ENCODE peak calls at places on chromosomes 6 and 20, in seven cellular contexts. One of them, this sample, is unnamed.

GRCh38 chr6:166286831-166287271 is 21.3 kb downstream of the PRR18 start:
- DNase-seq in IMR-90: no peak
- DNase-seq in body of pancreas: no peak
- DNase-seq in HCT116: no peak
- DNase-seq in K562: peak; percentile 47
- DNase-seq in transverse colon: no peak
- DNase-seq in pancreas: no peak
- DNase-seq in this sample: no peak

GRCh38 chr6:116667620-116668019 is 946 bp downstream of the ZUP1 start:
- DNase-seq in IMR-90: no peak
- DNase-seq in body of pancreas: no peak
- DNase-seq in HCT116: no peak
- DNase-seq in K562: peak; percentile 35
- DNase-seq in transverse colon: no peak
- DNase-seq in pancreas: no peak
- DNase-seq in this sample: no peak

GRCh38 chr20:6708010-6708409 is 59.5 kb upstream of the BMP2 start:
- DNase-seq in IMR-90: peak; percentile 84
- DNase-seq in body of pancreas: peak; percentile 83
- DNase-seq in HCT116: no peak
- DNase-seq in K562: no peak
- DNase-seq in transverse colon: peak; percentile 82
- DNase-seq in pancreas: peak; percentile 61
- DNase-seq in this sample: no peak

GRCh38 chr6:70592391-70593117 is 25.8 kb downstream of the SDHAF4 start:
- DNase-seq in IMR-90: no peak
- DNase-seq in body of pancreas: no peak
- DNase-seq in HCT116: no peak
- DNase-seq in K562: no peak
- DNase-seq in transverse colon: no peak
- DNase-seq in pancreas: no peak
- DNase-seq in this sample: no peak

GRCh38 chr6:118249680-118250079 is 298.4 kb upstream of the PLN start:
- DNase-seq in IMR-90: no peak
- DNase-seq in body of pancreas: no peak
- DNase-seq in HCT116: no peak
- DNase-seq in K562: no peak
- DNase-seq in transverse colon: no peak
- DNase-seq in pancreas: no peak
- DNase-seq in this sample: no peak

GRCh38 chr20:51447097-51447764 is 95.3 kb downstream of the NFATC2 start:
- DNase-seq in IMR-90: peak; percentile 98
- DNase-seq in body of pancreas: peak; percentile 38
- DNase-seq in HCT116: peak; percentile 86
- DNase-seq in K562: peak; percentile 11
- DNase-seq in transverse colon: peak; percentile 44
- DNase-seq in pancreas: no peak
- DNase-seq in this sample: peak; percentile 74

GRCh38 chr6:4506221-4506620 is 270.0 kb upstream of the CDYL start:
- DNase-seq in IMR-90: no peak
- DNase-seq in body of pancreas: no peak
- DNase-seq in HCT116: no peak
- DNase-seq in K562: no peak
- DNase-seq in transverse colon: no peak
- DNase-seq in pancreas: no peak
- DNase-seq in this sample: no peak

GRCh38 chr6:77455271-77455670 is 8.0 kb downstream of the HTR1B start:
- DNase-seq in IMR-90: peak; percentile 66
- DNase-seq in body of pancreas: no peak
- DNase-seq in HCT116: no peak
- DNase-seq in K562: no peak
- DNase-seq in transverse colon: no peak
- DNase-seq in pancreas: no peak
- DNase-seq in this sample: no peak

GRCh38 chr6:73231986-73232391 is 6.7 kb upstream of the KHDC1L start:
- DNase-seq in IMR-90: no peak
- DNase-seq in body of pancreas: no peak
- DNase-seq in HCT116: no peak
- DNase-seq in K562: no peak
- DNase-seq in transverse colon: no peak
- DNase-seq in pancreas: no peak
- DNase-seq in this sample: no peak

GRCh38 chr20:8709627-8710026 is 359.3 kb upstream of the PLCB4 start:
- DNase-seq in IMR-90: no peak
- DNase-seq in body of pancreas: no peak
- DNase-seq in HCT116: no peak
- DNase-seq in K562: no peak
- DNase-seq in transverse colon: no peak
- DNase-seq in pancreas: no peak
- DNase-seq in this sample: no peak

GRCh38 chr20:14957416-14957815 is 620.0 kb upstream of the FLRT3 start:
- DNase-seq in IMR-90: no peak
- DNase-seq in body of pancreas: no peak
- DNase-seq in HCT116: no peak
- DNase-seq in K562: no peak
- DNase-seq in transverse colon: no peak
- DNase-seq in pancreas: no peak
- DNase-seq in this sample: no peak

GRCh38 chr6:3913077-3913957 is 64.1 kb downstream of the FAM50B start:
- DNase-seq in IMR-90: peak; percentile 99
- DNase-seq in body of pancreas: peak; percentile 95
- DNase-seq in HCT116: peak; percentile 69
- DNase-seq in K562: peak; percentile 87
- DNase-seq in transverse colon: peak; percentile 30
- DNase-seq in pancreas: peak; percentile 64
- DNase-seq in this sample: peak; percentile 85

GRCh38 chr6:29301401-29301800 is at the start of gene OR14J1:
- DNase-seq in IMR-90: no peak
- DNase-seq in body of pancreas: no peak
- DNase-seq in HCT116: no peak
- DNase-seq in K562: no peak
- DNase-seq in transverse colon: no peak
- DNase-seq in pancreas: no peak
- DNase-seq in this sample: no peak

GRCh38 chr20:23641936-23642751 is 4.4 kb upstream of the CST3 start:
- DNase-seq in IMR-90: peak; percentile 87
- DNase-seq in body of pancreas: no peak
- DNase-seq in HCT116: no peak
- DNase-seq in K562: no peak
- DNase-seq in transverse colon: no peak
- DNase-seq in pancreas: no peak
- DNase-seq in this sample: no peak

GRCh38 chr6:42257063-42257462 is 39.4 kb upstream of the MRPS10 start:
- DNase-seq in IMR-90: no peak
- DNase-seq in body of pancreas: no peak
- DNase-seq in HCT116: no peak
- DNase-seq in K562: no peak
- DNase-seq in transverse colon: no peak
- DNase-seq in pancreas: no peak
- DNase-seq in this sample: no peak

GRCh38 chr20:55322745-55323144 is 682.6 kb downstream of the CBLN4 start:
- DNase-seq in IMR-90: no peak
- DNase-seq in body of pancreas: no peak
- DNase-seq in HCT116: no peak
- DNase-seq in K562: no peak
- DNase-seq in transverse colon: no peak
- DNase-seq in pancreas: no peak
- DNase-seq in this sample: no peak

GRCh38 chr20:55316753-55317152 is 688.6 kb downstream of the CBLN4 start:
- DNase-seq in IMR-90: no peak
- DNase-seq in body of pancreas: no peak
- DNase-seq in HCT116: no peak
- DNase-seq in K562: no peak
- DNase-seq in transverse colon: no peak
- DNase-seq in pancreas: no peak
- DNase-seq in this sample: no peak
- H3K9me3 ChIP-seq in IMR-90: peaks cover 3% of the 10 kb centered on the region
- H3K9me3 ChIP-seq in body of pancreas: no peaks in the 10 kb centered on the region
- H3K9me3 ChIP-seq in HCT116: peaks cover 36% of the 10 kb centered on the region
- H3K9me3 ChIP-seq in K562: no peaks in the 10 kb centered on the region
- H3K9me3 ChIP-seq in transverse colon: no peaks in the 10 kb centered on the region
- H3K9me3 ChIP-seq in pancreas: no peaks in the 10 kb centered on the region
- H3K9me3 ChIP-seq in this sample: peaks cover under 1% of the 10 kb centered on the region

GRCh38 chr6:26128013-26128771 is 41.0 kb downstream of the HFE start:
- DNase-seq in IMR-90: no peak
- DNase-seq in body of pancreas: no peak
- DNase-seq in HCT116: no peak
- DNase-seq in K562: no peak
- DNase-seq in transverse colon: no peak
- DNase-seq in pancreas: no peak
- DNase-seq in this sample: no peak

GRCh38 chr6:26124550-26125014 is 37.4 kb downstream of the HFE start:
- DNase-seq in IMR-90: no peak
- DNase-seq in body of pancreas: no peak
- DNase-seq in HCT116: peak; percentile 35
- DNase-seq in K562: no peak
- DNase-seq in transverse colon: no peak
- DNase-seq in pancreas: no peak
- DNase-seq in this sample: no peak

GRCh38 chr6:26125015-26125690 is 37.9 kb downstream of the HFE start:
- DNase-seq in IMR-90: no peak
- DNase-seq in body of pancreas: peak; percentile 33
- DNase-seq in HCT116: no peak
- DNase-seq in K562: peak; percentile 46
- DNase-seq in transverse colon: peak; percentile 35
- DNase-seq in pancreas: peak; percentile 38
- DNase-seq in this sample: no peak

GRCh38 chr6:26123675-26124549 is 36.7 kb downstream of the HFE start:
- DNase-seq in IMR-90: peak; percentile 100
- DNase-seq in body of pancreas: peak; percentile 90
- DNase-seq in HCT116: peak; percentile 99
- DNase-seq in K562: peak; percentile 98
- DNase-seq in transverse colon: peak; percentile 82
- DNase-seq in pancreas: peak; percentile 79
- DNase-seq in this sample: peak; percentile 94

DNA sequence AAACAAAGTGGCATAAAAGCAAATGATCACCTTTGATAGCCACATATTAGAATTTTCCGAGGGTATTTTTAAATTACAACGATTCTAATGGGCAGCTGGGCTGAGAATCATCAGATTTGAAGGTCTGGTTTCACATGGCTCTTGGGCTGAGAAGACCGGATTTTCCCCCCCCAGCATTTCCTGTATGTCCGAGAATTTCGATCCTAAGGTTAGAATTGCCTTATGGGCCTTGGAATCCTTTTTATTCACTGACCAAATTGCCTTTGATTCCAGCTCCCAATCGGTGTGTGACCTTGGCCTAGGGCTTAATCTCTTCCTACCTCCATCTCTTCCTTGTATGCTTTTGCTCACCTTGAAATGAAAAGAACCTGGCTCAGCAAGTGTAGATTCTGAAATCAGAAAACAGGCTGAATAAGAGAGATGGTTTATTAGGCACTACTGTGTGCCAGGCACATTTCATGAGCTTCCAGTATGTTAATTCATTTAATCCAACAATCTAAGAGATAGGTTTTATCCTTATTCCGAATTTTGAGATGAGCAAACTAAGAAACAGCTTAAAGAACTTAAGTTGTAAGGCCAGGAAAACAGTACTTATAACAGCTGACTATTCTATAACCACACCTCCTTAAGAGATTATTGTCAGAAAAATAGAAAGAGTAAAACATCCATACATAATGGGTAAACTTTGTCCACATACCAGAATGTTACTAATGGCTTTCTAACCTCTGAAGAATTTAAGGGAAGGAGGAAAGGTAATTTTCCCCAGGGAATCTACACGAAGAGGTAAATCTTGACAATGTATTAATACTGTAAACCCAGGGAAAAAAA is 39.4 kb downstream of the HFE start:
- DNase-seq in IMR-90: peak; percentile 43
- DNase-seq in body of pancreas: peak; percentile 27
- DNase-seq in HCT116: no peak
- DNase-seq in K562: no peak
- DNase-seq in transverse colon: peak; percentile 26
- DNase-seq in pancreas: no peak
- DNase-seq in this sample: no peak
- H3K4me1 ChIP-seq in IMR-90: peaks cover 7% of the 10 kb centered on the region
- H3K4me1 ChIP-seq in body of pancreas: peaks cover 32% of the 10 kb centered on the region
- H3K4me1 ChIP-seq in HCT116: peaks cover 51% of the 10 kb centered on the region
- H3K4me1 ChIP-seq in K562: peaks cover 29% of the 10 kb centered on the region
- H3K4me1 ChIP-seq in transverse colon: peaks cover 24% of the 10 kb centered on the region
- H3K4me1 ChIP-seq in pancreas: peaks cover 33% of the 10 kb centered on the region
- H3K4me1 ChIP-seq in this sample: no peaks in the 10 kb centered on the region

GRCh38 chr20:12570371-12570770 is 438.4 kb upstream of the SPTLC3 start:
- DNase-seq in IMR-90: no peak
- DNase-seq in body of pancreas: no peak
- DNase-seq in HCT116: no peak
- DNase-seq in K562: no peak
- DNase-seq in transverse colon: no peak
- DNase-seq in pancreas: no peak
- DNase-seq in this sample: no peak
- TF ChIP-seq CTCF in IMR-90: no peak
- TF ChIP-seq CTCF in body of pancreas: no peak
- TF ChIP-seq CTCF in HCT116: peak; percentile 36
- TF ChIP-seq CTCF in K562: peak; percentile 40
- TF ChIP-seq CTCF in transverse colon: peak; percentile 26
- TF ChIP-seq CTCF in pancreas: no peak
- TF ChIP-seq CTCF in this sample: no peak

DNA sequence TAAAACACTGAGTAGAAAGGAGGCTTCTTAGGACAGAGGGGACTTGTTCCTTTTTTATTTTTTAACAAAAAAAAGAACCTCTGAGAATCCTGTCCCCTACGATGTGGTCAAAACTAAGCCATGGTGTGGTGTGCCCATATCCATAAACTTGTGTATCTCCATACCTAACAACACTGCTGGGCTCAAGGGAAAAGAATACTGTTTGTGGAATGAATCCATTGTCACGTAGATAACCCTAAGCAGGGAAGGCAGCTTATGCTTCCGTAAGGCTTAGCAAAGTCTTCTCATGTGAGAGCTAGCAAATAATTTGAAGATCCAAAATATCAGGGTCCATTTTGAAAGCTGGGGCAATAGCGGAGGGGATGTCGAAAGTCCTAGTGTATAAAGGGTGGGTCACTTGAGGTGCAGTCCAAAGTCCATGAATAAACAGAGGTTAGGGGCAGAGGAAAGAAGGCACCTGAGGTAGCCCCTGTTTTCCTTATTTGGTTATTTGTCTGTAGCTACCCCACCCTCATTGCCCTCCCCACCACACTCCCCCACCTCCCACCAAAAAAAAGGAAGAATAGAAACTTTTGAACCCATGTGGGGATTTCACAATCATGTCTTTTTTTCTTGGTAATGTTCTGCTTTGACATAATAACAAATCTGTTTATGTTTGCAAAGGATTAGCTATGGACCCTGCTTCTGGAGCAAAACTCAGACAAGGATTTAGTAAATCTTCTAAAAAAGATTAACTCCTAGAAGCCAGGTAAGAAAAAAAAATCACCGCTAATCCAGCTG is 70.9 kb downstream of the PLAGL1 start:
- DNase-seq in IMR-90: no peak
- DNase-seq in body of pancreas: no peak
- DNase-seq in HCT116: no peak
- DNase-seq in K562: no peak
- DNase-seq in transverse colon: no peak
- DNase-seq in pancreas: no peak
- DNase-seq in this sample: no peak
- H3K9me3 ChIP-seq in IMR-90: no peaks in the 10 kb centered on the region
- H3K9me3 ChIP-seq in body of pancreas: no peaks in the 10 kb centered on the region
- H3K9me3 ChIP-seq in HCT116: no peaks in the 10 kb centered on the region
- H3K9me3 ChIP-seq in K562: no peaks in the 10 kb centered on the region
- H3K9me3 ChIP-seq in transverse colon: no peaks in the 10 kb centered on the region
- H3K9me3 ChIP-seq in pancreas: no peaks in the 10 kb centered on the region
- H3K9me3 ChIP-seq in this sample: no peaks in the 10 kb centered on the region

GRCh38 chr6:36550473-36551000 is 3.3 kb upstream of the STK38 start:
- DNase-seq in IMR-90: no peak
- DNase-seq in body of pancreas: no peak
- DNase-seq in HCT116: no peak
- DNase-seq in K562: no peak
- DNase-seq in transverse colon: no peak
- DNase-seq in pancreas: no peak
- DNase-seq in this sample: no peak
- H3K4me1 ChIP-seq in IMR-90: peaks cover 1% of the 10 kb centered on the region
- H3K4me1 ChIP-seq in body of pancreas: peaks cover 17% of the 10 kb centered on the region
- H3K4me1 ChIP-seq in HCT116: peaks cover 19% of the 10 kb centered on the region
- H3K4me1 ChIP-seq in K562: peaks cover 20% of the 10 kb centered on the region
- H3K4me1 ChIP-seq in transverse colon: peaks cover 9% of the 10 kb centered on the region
- H3K4me1 ChIP-seq in pancreas: no peaks in the 10 kb centered on the region
- H3K4me1 ChIP-seq in this sample: peaks cover 6% of the 10 kb centered on the region